ENCODE peak calls at places on chromosomes 4 and X, in six cellular contexts. W, V, A, L, N and U are unnamed samples.

GRCh38 chr4:8184061-8184460 is 15.0 kb upstream of the SH3TC1 start:
- DNase-seq in W (no peak), V (no peak), A (no peak), L (no peak), N (no peak), U (no peak)

GRCh38 chr4:48912349-48912748 is 5.8 kb upstream of the OCIAD2 start:
- DNase-seq in W (no peak), V (no peak), A (peak; percentile 50), L (no peak), N (no peak), U (peak; percentile 76)

GRCh38 chr4:53840643-53841042 is 223.8 kb downstream of the CHIC2 start:
- DNase-seq in W (no peak), V (no peak), A (peak; percentile 28), L (peak; percentile 7), N (no peak), U (peak; percentile 59)

GRCh38 chrX:39063037-39063436 is 261.8 kb downstream of the MID1IP1 start:
- DNase-seq in W (no peak), V (no peak), A (no peak), L (no peak), N (no peak), U (peak; percentile 77)

GRCh38 chrX:109125304-109125703 is 356.6 kb downstream of the GUCY2F start:
- DNase-seq in W (no peak), V (no peak), A (no peak), L (no peak), N (no peak), U (no peak)

GRCh38 chr4:2745516-2745915 is 10.6 kb downstream of the TNIP2 start:
- DNase-seq in W (no peak), V (no peak), A (no peak), L (no peak), N (no peak), U (no peak)

GRCh38 chr4:188086858-188087257 is 22.5 kb downstream of the TRIML2 start:
- DNase-seq in W (no peak), V (no peak), A (no peak), L (no peak), N (no peak), U (no peak)

GRCh38 chr4:102809691-102810090 is 17.7 kb downstream of the UBE2D3 start:
- DNase-seq in W (no peak), V (no peak), A (no peak), L (no peak), N (no peak), U (no peak)

GRCh38 chrX:2691543-2692220 is 587 bp downstream of the CD99 start:
- DNase-seq in W (no peak), V (peak; percentile 28), A (no peak), L (no peak), N (peak; percentile 60), U (no peak)

GRCh38 chrX:2572740-2573139 is 72.0 kb upstream of the DHRSX start:
- DNase-seq in W (no peak), V (no peak), A (no peak), L (no peak), N (no peak), U (peak; percentile 52)

GRCh38 chrX:78199851-78200250 is 60.4 kb upstream of the TAF9B start:
- DNase-seq in W (no peak), V (no peak), A (peak; percentile 8), L (no peak), N (no peak), U (peak; percentile 42)

GRCh38 chr4:85209161-85209560 is 242.7 kb upstream of the WDFY3 start:
- DNase-seq in W (no peak), V (no peak), A (peak; percentile 76), L (peak; percentile 47), N (no peak), U (peak; percentile 93)

GRCh38 chrX:70001708-70002341 is 47.9 kb downstream of the AWAT2 start:
- DNase-seq in W (no peak), V (no peak), A (no peak), L (no peak), N (no peak), U (no peak)

GRCh38 chrX:107449490-107450175 is at the start of gene FRMPD3:
- DNase-seq in W (no peak), V (no peak), A (no peak), L (no peak), N (no peak), U (no peak)

GRCh38 chr4:118732591-118733330 is 47.6 kb downstream of the METTL14 start:
- DNase-seq in W (no peak), V (no peak), A (peak; percentile 59), L (no peak), N (no peak), U (peak; percentile 44)

GRCh38 chr4:7676376-7676775 is 241.6 kb upstream of the PSAPL1 start:
- DNase-seq in W (no peak), V (no peak), A (no peak), L (no peak), N (no peak), U (no peak)

GRCh38 chr4:29199025-29199424 is 1521.1 kb upstream of the PCDH7 start:
- DNase-seq in W (no peak), V (no peak), A (no peak), L (no peak), N (no peak), U (no peak)

GRCh38 chr4:3374667-3375066 is 67.1 kb upstream of the HGFAC start:
- DNase-seq in W (no peak), V (no peak), A (no peak), L (no peak), N (no peak), U (no peak)

GRCh38 chrX:53421772-53422090 is 723 bp downstream of the SMC1A start:
- DNase-seq in W (no peak), V (no peak), A (no peak), L (no peak), N (no peak), U (no peak)

GRCh38 chr4:17788956-17789355 is 7.5 kb upstream of the FAM184B start:
- DNase-seq in W (no peak), V (no peak), A (peak; percentile 47), L (no peak), N (no peak), U (peak; percentile 45)

GRCh38 chr4:69858683-69859082 is 1.3 kb downstream of the SULT1E1 start:
- DNase-seq in W (no peak), V (no peak), A (peak; percentile 78), L (peak; percentile 38), N (no peak), U (peak; percentile 92)

GRCh38 chr4:1208970-1209704 is 36.8 kb upstream of the SPON2 start:
- DNase-seq in W (no peak), V (no peak), A (no peak), L (no peak), N (no peak), U (no peak)
- TF ChIP-seq CTCF in W (no peak), V (no peak), A (no peak), L (no peak), N (no peak), U (no peak)

GRCh38 chr4:109111031-109111430 is 191.4 kb downstream of the COL25A1 start:
- DNase-seq in W (no peak), V (no peak), A (no peak), L (no peak), N (no peak), U (no peak)
- TF ChIP-seq CTCF in W (no peak), V (no peak), A (no peak), L (no peak), N (no peak), U (no peak)

GRCh38 chr4:113847710-113848109 is 86.2 kb upstream of the CAMK2D start:
- DNase-seq in W (no peak), V (no peak), A (no peak), L (no peak), N (no peak), U (no peak)
- TF ChIP-seq CTCF in W (no peak), V (no peak), A (no peak), L (no peak), N (no peak), U (no peak)

DNA sequence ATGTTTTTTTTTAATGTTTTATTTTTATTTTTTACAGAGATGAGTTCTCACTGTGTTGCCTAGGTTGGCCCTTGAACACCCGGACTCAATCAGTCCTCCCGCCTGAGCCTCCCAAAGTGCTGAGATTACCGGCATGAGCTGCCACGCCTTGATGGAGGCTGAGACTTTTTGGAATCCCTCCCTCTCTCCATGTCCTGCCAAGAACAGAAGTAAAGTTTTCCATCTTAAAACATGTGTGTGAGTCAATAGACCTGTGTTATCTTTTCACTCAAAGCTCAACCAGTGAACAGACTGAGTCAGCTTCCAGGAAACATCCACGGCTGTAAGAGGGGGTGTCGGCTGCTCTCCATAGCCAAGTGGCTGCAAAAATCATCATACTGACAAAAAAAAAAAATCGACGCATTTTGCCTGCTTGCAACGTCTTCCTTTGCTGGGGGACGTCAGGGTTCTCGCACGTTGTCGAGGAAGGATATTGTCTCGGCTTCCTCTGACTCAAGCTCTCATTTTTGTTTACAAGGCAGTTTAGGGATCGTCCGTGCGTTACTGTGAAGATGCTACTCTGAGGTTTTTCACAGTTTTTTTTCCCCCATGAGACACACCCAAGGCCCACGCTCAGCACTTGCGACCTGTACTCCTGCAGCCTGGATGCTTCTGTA is 10.0 kb upstream of the ASMTL start:
- DNase-seq in W (peak; percentile 63), V (no peak), A (no peak), L (peak; percentile 5), N (peak; percentile 39), U (peak; percentile 26)
- TF ChIP-seq CTCF in W (no peak), V (no peak), A (no peak), L (no peak), N (no peak), U (no peak)

DNA sequence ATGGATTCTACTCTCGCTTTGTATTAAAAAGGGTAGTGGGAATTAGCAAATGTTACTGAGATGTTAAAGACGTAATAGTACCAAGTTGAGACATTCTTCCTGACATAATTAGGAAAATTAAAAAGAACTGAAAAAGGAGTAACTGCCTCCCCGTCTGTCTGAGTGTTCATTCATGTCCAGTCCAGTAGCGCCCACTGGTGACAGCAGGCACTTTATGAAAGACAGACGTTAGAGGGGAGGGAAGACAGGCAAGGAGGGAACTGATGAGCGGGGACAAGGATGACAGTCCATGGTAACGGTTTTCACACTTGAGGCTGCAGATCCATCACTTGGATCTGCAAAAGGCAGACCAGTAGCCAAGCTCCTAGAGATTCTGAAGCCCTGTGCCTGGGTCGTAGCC is 326.7 kb downstream of the STK32B start:
- DNase-seq in W (no peak), V (no peak), A (no peak), L (no peak), N (no peak), U (no peak)
- TF ChIP-seq CTCF in W (no peak), V (no peak), A (peak; percentile 28), L (peak; percentile 50), N (no peak), U (peak; percentile 28)

DNA sequence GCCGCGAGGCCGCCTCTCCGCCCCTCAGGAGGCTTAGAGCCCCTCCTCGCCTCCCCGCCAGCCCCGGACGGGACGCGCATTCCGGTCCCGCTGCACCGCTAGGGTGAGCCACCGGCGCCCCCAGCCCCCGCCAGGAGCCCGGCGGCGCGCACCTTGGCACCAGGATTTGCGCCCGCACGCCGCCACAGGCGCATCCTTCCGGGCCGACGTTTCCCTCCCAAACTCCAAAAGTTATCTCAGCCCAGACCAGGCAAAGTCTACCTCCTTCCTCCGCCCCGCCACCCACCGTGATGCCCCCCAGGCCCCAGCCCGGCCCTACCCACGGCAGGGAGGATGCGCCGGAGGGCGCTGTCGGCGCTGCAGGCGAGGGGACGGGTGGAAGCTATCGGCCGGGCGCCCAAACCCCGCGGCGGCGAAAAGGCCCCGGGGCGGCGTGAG is 538 bp downstream of the SCML2 start:
- DNase-seq in W (no peak), V (no peak), A (no peak), L (no peak), N (peak; percentile 32), U (no peak)
- TF ChIP-seq CTCF in W (peak; percentile 20), V (no peak), A (no peak), L (peak; percentile 5), N (no peak), U (no peak)